ENCODE peak calls at places on chromosome 12, in seven cellular contexts. I, Q, X, V, T, E and G are unnamed samples.

GRCh38 chr12:53659609-53660008 is 16.3 kb downstream of the ATP5MC2 start:
- DNase-seq in E (no peak), Q (no peak), X (no peak), V (no peak), T (no peak), I (no peak), G (no peak)

GRCh38 chr12:44015333-44015941 is 179.6 kb downstream of the TMEM117 start:
- DNase-seq in I (peak), X (peak), E (peak), Q (peak), T (peak), V (peak), G (peak)

GRCh38 chr12:65308601-65309071 is 30.2 kb downstream of the MSRB3 start:
- DNase-seq in Q (no peak), X (peak), E (no peak), T (no peak), I (no peak), V (no peak), G (peak)

GRCh38 chr12:5201554-5202243 is 158.0 kb downstream of the KCNA5 start:
- DNase-seq in E (peak), Q (peak), X (peak), I (no peak), T (peak), V (peak), G (no peak)

GRCh38 chr12:19654630-19655384 is 215.5 kb downstream of the AEBP2 start:
- DNase-seq in E (no peak), Q (no peak), V (no peak), T (no peak), I (no peak), X (no peak), G (no peak)

GRCh38 chr12:106645074-106645421 is 62.2 kb downstream of the RFX4 start:
- DNase-seq in Q (no peak), T (no peak), I (no peak), X (peak), V (no peak), E (no peak), G (no peak)

GRCh38 chr12:13205809-13206559 is 9.5 kb downstream of the EMP1 start:
- DNase-seq in V (no peak), Q (no peak), E (no peak), I (no peak), T (no peak), X (peak), G (peak)

GRCh38 chr12:96241484-96242256 is 47.5 kb downstream of the ELK3 start:
- DNase-seq in X (no peak), E (peak), T (no peak), Q (peak), V (no peak), I (no peak), G (peak)

GRCh38 chr12:111444706-111445310 is 39.1 kb downstream of the SH2B3 start:
- DNase-seq in E (peak), V (no peak), X (no peak), T (peak), I (peak), Q (peak), G (peak)

GRCh38 chr12:124422570-124423523 is 128.0 kb downstream of the RFLNA start:
- DNase-seq in X (peak), E (no peak), V (peak), T (no peak), I (no peak), Q (peak), G (peak)

GRCh38 chr12:26124491-26125450 is at the start of gene BHLHE41:
- DNase-seq in E (peak), I (peak), V (peak), T (peak), Q (peak), X (peak), G (peak)

GRCh38 chr12:123854918-123855317 is 92.8 kb downstream of the DNAH10 start:
- DNase-seq in X (no peak), I (no peak), V (peak), Q (no peak), E (peak), T (peak), G (no peak)

GRCh38 chr12:15336772-15337553 is 14.7 kb downstream of the PTPRO start:
- DNase-seq in I (no peak), X (peak), Q (no peak), V (no peak), E (no peak), T (no peak), G (peak)
- H3K4me2 ChIP-seq in I (no peak), X (peak), Q (no peak), V (peak), E (no peak), T (no peak), G (peak)

GRCh38 chr12:131091413-131091975 is 137.8 kb downstream of the ADGRD1 start:
- DNase-seq in I (no peak), X (no peak), V (no peak), T (no peak), Q (no peak), E (no peak), G (peak)
- H2AFZ ChIP-seq in I (no peak), X (no peak), V (no peak), T (no peak), Q (no peak), E (no peak), G (no peak)

GRCh38 chr12:49041881-49042484 is 18.6 kb downstream of the KMT2D start:
- DNase-seq in Q (no peak), T (no peak), I (no peak), V (no peak), X (peak), E (no peak), G (no peak)
- TF ChIP-seq EZH2phosphoT487 in Q (no peak), T (no peak), I (no peak), V (no peak), X (no peak), E (no peak), G (no peak)

GRCh38 chr12:57795354-57795753 is 12.8 kb downstream of the TSFM start:
- DNase-seq in X (peak), I (no peak), T (no peak), V (no peak), E (no peak), Q (no peak), G (peak)
- H3K4me2 ChIP-seq in X (no peak), I (no peak), T (no peak), V (no peak), E (no peak), Q (no peak), G (peak)

GRCh38 chr12:6701078-6701768 is 608 bp upstream of the PIANP start:
- DNase-seq in V (no peak), Q (no peak), T (no peak), E (peak), X (no peak), I (no peak), G (no peak)
- H2AFZ ChIP-seq in V (peak), Q (peak), T (peak), E (peak), X (no peak), I (no peak), G (peak)

DNA sequence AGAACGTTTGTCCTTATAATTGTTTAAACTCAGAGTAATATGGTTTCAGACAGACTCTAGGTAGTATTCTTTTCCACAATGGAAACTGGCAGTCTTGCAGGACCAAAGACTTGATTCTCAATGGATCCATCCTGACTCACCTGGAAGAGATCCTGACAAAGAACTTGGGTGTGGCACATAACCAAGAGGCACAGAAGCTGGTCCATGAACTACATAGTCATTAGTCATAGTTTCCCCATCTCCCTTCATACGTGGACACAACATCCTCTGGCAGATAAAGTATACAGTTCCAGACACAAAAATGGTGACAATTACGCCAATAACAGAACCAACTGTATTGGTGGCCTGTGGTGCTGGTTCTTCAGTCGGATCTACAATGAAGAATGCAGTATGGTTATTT is 55.8 kb downstream of the BCL2L14 start:
- DNase-seq in E (no peak), T (no peak), I (no peak), V (no peak), X (peak), Q (no peak), G (peak)
- TF ChIP-seq EZH2phosphoT487 in E (no peak), T (no peak), I (no peak), V (no peak), X (no peak), Q (no peak), G (no peak)

DNA sequence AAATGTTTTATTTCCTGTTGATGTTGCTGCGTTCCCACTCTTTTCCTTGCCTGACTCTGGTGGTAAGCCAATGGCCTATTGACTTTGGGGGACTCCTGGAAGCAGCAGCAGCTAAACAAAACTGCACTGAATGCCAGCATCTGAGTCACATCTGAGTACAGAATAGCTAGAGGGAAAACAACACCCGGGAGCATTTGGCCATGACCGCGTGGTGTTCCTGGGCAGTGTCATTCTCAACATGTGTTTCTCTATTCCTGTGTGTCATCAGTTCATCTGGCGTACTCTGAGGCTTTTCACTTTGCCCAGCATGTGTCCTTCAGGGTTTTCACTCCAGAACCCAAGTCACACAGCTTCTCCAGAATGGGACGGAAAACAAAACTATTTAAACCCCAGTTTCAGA is 238.8 kb downstream of the PAWR start:
- DNase-seq in X (peak), I (no peak), Q (peak), V (peak), E (no peak), T (no peak), G (peak)
- H3K4me2 ChIP-seq in X (peak), I (no peak), Q (no peak), V (no peak), E (no peak), T (no peak), G (peak)